ENCODE peak calls at places on chromosomes 5 and 9, in four cellular contexts. Y, C, V and S are unnamed samples.

GRCh38 chr5:53343187-53343586 is 137.2 kb upstream of the FST start:
- DNase-seq in Y (no peak), C (no peak), V (peak; percentile 19), S (peak; percentile 94)

GRCh38 chr9:72338631-72339030 is 26.4 kb downstream of the ZFAND5 start:
- DNase-seq in Y (no peak), C (no peak), V (no peak), S (no peak)

GRCh38 chr9:15308511-15308910 is 1.5 kb upstream of the TTC39B start:
- DNase-seq in Y (no peak), C (no peak), V (no peak), S (peak; percentile 63)

GRCh38 chr9:68455436-68455835 is 85.2 kb downstream of the TMEM252 start:
- DNase-seq in Y (no peak), C (no peak), V (no peak), S (no peak)

GRCh38 chr5:124477002-124477546 is 269.4 kb downstream of the ZNF608 start:
- DNase-seq in Y (no peak), C (no peak), V (no peak), S (no peak)

GRCh38 chr5:98872679-98873078 is 56.1 kb downstream of the CHD1 start:
- DNase-seq in Y (no peak), C (no peak), V (no peak), S (no peak)

GRCh38 chr5:162209005-162209605 is 141.5 kb downstream of the GABRG2 start:
- DNase-seq in Y (no peak), C (no peak), V (peak; percentile 24), S (no peak)

GRCh38 chr5:173791878-173792277 is 96.3 kb upstream of the CPEB4 start:
- DNase-seq in Y (no peak), C (no peak), V (no peak), S (no peak)

GRCh38 chr9:37486616-37487544 is 1.1 kb downstream of the POLR1E start:
- DNase-seq in Y (no peak), C (no peak), V (no peak), S (peak; percentile 48)

GRCh38 chr9:17462869-17463464 is 115.9 kb upstream of the SH3GL2 start:
- DNase-seq in Y (no peak), C (no peak), V (no peak), S (no peak)

GRCh38 chr5:80198399-80198798 is 57.4 kb downstream of the SERINC5 start:
- DNase-seq in Y (no peak), C (no peak), V (no peak), S (no peak)

GRCh38 chr5:61704289-61704688 is 372.2 kb downstream of the ZSWIM6 start:
- DNase-seq in Y (no peak), C (no peak), V (no peak), S (peak; percentile 64)

GRCh38 chr5:109413463-109413862 is 3.7 kb upstream of the PJA2 start:
- DNase-seq in Y (no peak), C (no peak), V (no peak), S (no peak)

GRCh38 chr5:155508673-155509072 is 495.1 kb downstream of the KIF4B start:
- DNase-seq in Y (no peak), C (no peak), V (no peak), S (no peak)

GRCh38 chr5:59832577-59833301 is 60.8 kb downstream of the PDE4D start:
- DNase-seq in Y (no peak), C (no peak), V (no peak), S (no peak)

GRCh38 chr5:61412344-61412743 is 80.3 kb downstream of the ZSWIM6 start:
- DNase-seq in Y (no peak), C (no peak), V (no peak), S (no peak)

GRCh38 chr9:119074017-119074416 is 295.2 kb downstream of the BRINP1 start:
- DNase-seq in Y (no peak), C (no peak), V (no peak), S (no peak)

GRCh38 chr9:2039294-2040180 is 24.4 kb downstream of the SMARCA2 start:
- DNase-seq in Y (no peak), C (no peak), V (no peak), S (no peak)

GRCh38 chr9:89483592-89484474 is 14.1 kb downstream of the SEMA4D start:
- DNase-seq in Y (no peak), C (peak; percentile 95), V (no peak), S (no peak)

GRCh38 chr5:67377651-67378050 is 181.1 kb upstream of the CD180 start:
- DNase-seq in Y (no peak), C (no peak), V (no peak), S (no peak)

GRCh38 chr9:114426046-114426948 is 38.5 kb upstream of the AKNA start:
- DNase-seq in Y (peak; percentile 37), C (peak; percentile 50), V (no peak), S (no peak)

GRCh38 chr9:120914410-120914809 is 12.2 kb downstream of the TRAF1 start:
- DNase-seq in Y (no peak), C (no peak), V (no peak), S (no peak)

GRCh38 chr5:16550316-16550952 is 66.4 kb downstream of the RETREG1 start:
- DNase-seq in Y (no peak), C (no peak), V (peak; percentile 74), S (no peak)

GRCh38 chr5:179126506-179126991 is 66.4 kb downstream of the ZNF354C start:
- DNase-seq in Y (peak; percentile 44), C (peak; percentile 59), V (no peak), S (no peak)

GRCh38 chr5:94385767-94386166 is 232.6 kb downstream of the KIAA0825 start:
- DNase-seq in Y (no peak), C (no peak), V (no peak), S (no peak)

GRCh38 chr5:93378073-93378472 is 202.9 kb downstream of the NR2F1-AS1 start:
- DNase-seq in Y (no peak), C (no peak), V (no peak), S (peak; percentile 24)

GRCh38 chr9:128103589-128103962 is 24.0 kb downstream of the PTGES2 start:
- DNase-seq in Y (no peak), C (peak; percentile 73), V (no peak), S (no peak)

GRCh38 chr5:8068078-8068477 is 199.1 kb downstream of the MTRR start:
- DNase-seq in Y (no peak), C (no peak), V (no peak), S (no peak)

GRCh38 chr9:79651251-79651795 is 79.6 kb downstream of the TLE4 start:
- DNase-seq in Y (peak; percentile 66), C (peak; percentile 83), V (no peak), S (no peak)

GRCh38 chr5:55316289-55316688 is 8.5 kb downstream of the MTREX start:
- DNase-seq in Y (no peak), C (no peak), V (no peak), S (no peak)

GRCh38 chr9:70614786-70615565 is 200.5 kb upstream of the KLF9 start:
- DNase-seq in Y (no peak), C (no peak), V (no peak), S (no peak)

GRCh38 chr5:144352318-144352717 is 181.6 kb downstream of the KCTD16 start:
- DNase-seq in Y (no peak), C (no peak), V (no peak), S (no peak)

GRCh38 chr9:108704156-108704852 is 151.5 kb downstream of the ACTL7B start:
- DNase-seq in Y (no peak), C (no peak), V (no peak), S (no peak)
- H3K27ac ChIP-seq in Y (no peak overlapping the region), C (no peak overlapping the region), V (no peak overlapping the region), S (no peak overlapping the region)

GRCh38 chr9:131404987-131405386 is 11.1 kb downstream of the PRRC2B start:
- DNase-seq in Y (no peak), C (no peak), V (no peak), S (no peak)

GRCh38 chr9:131406567-131407436 is 12.9 kb downstream of the PRRC2B start:
- DNase-seq in Y (no peak), C (no peak), V (no peak), S (no peak)

GRCh38 chr9:131405429-131405828 is 11.5 kb downstream of the PRRC2B start:
- DNase-seq in Y (no peak), C (no peak), V (no peak), S (no peak)

GRCh38 chr9:131404581-131404980 is 10.7 kb downstream of the PRRC2B start:
- DNase-seq in Y (no peak), C (no peak), V (no peak), S (no peak)

DNA sequence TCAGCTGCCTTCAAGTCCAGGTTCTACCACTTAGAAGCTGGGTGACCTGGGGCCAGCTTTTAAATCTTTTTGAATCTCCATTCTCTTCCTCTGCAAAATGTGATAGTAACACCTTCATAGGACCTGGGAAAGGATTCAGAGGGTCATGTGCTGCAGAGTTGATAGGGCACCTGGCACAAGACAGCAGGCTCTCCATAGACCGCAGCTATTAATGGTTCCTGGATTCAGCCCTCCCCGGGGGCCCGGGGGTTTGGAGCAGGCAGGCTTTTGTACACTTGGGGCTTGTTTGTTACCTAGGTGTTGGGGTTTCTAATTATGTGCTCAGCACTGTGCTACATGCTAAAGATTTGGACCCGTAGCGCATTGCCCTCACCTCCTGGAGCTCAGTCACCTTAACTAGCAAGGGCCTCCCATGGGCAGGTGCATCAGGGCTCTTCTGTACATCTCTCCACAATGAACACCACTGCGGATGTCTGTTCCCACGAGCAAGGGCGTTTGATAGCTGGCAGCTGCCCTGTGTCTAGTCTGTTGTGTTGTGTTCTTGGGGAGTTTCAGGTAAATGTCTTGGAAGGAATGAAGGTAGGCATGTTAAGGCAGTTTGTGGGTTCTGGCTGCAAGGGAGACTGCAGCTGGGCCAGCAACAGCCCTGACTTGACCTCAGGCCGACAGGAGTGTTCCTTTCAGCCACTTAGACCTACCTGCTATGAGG is 12.1 kb downstream of the PRRC2B start:
- DNase-seq in Y (no peak), C (no peak), V (no peak), S (no peak)
- H3K27ac ChIP-seq in Y (peak overlapping the region; percentile 63), C (peak overlapping the region; percentile 58), V (no peak overlapping the region), S (peak overlapping the region; percentile 12)

DNA sequence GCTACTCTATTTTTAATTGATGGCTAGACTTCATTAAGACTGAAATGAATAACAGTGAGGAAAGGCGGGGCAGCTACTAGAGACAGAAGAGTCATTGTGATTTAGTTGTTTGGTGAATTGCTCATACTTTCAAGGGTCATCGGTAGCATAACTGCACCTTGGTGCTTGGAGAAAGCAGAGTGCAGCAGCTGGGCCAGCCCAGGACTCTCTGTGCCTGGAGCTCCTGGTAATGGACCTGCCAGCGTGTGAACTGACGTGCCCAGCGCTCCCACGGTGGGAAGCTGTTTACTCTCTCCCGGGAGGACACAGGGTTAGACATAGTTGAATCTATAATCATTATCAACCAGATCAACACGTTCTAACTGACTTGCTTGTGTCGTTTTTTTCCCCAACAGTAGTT is 42.9 kb downstream of the LURAP1L start:
- DNase-seq in Y (peak; percentile 76), C (no peak), V (peak; percentile 41), S (peak; percentile 98)
- H3K27ac ChIP-seq in Y (peak overlapping the region; percentile 65), C (peak overlapping the region; percentile 32), V (peak overlapping the region; percentile 100), S (peak overlapping the region; percentile 99)

DNA sequence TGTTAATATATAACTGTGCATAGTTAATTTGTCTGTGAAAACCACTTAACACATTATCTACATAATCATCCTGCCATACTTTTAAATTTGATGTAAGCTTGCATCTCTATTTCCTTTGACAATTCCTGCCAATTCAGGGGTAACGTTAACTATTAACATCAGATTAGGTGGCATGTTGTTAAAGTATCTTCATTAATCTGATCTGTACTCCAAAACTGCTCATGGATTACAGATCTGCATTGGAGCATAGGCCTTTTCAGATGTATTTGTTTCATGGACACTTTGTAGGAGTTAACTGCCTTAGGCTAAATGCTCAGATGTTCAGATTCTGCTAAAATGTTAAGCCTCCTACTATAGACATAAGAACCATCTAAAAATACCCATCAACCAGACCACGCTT is 3.1 kb downstream of the RPS6 start:
- DNase-seq in Y (no peak), C (no peak), V (no peak), S (no peak)
- H3K27ac ChIP-seq in Y (no peak overlapping the region), C (no peak overlapping the region), V (peak overlapping the region; percentile 94), S (peak overlapping the region; percentile 90)